ENCODE peak calls at places on chromosomes 12 and 14, in eight cellular contexts. L is pancreas; O is memory B cell; B is AML-193; X is nephron progenitor cell; N is activated effector memory CD4-positive, alpha-beta T cell treated with Interleukin-2 at 50 U/mL for 16 hours; F is GM12865; P is iPS-NIHi11. T is an unnamed sample.

GRCh38 chr14:28494196-28494595 is 272.4 kb upstream of the FOXG1 start:
- DNase-seq in L (no peak), O (no peak), B (no peak), X (no peak), N (no peak), F (no peak), P (no peak), T (no peak)

GRCh38 chr12:132275110-132275531 is 54.3 kb downstream of the GALNT9 start:
- DNase-seq in L (no peak), O (no peak), B (no peak), X (peak; percentile 56), N (no peak), F (no peak), P (peak; percentile 89), T (peak; percentile 54)

GRCh38 chr14:74575507-74575906 is 36.5 kb downstream of the LTBP2 start:
- DNase-seq in L (no peak), O (no peak), B (no peak), X (no peak), N (no peak), F (no peak), P (no peak), T (no peak)

GRCh38 chr12:48340891-48341290 is 9.8 kb downstream of the ZNF641 start:
- DNase-seq in L (no peak), O (no peak), B (no peak), X (no peak), N (no peak), F (no peak), P (no peak), T (no peak)

GRCh38 chr12:19826988-19827550 is 387.8 kb downstream of the AEBP2 start:
- DNase-seq in L (no peak), O (no peak), B (no peak), X (no peak), N (no peak), F (no peak), P (no peak), T (no peak)

GRCh38 chr14:56002876-56003625 is 115.2 kb upstream of the PELI2 start:
- DNase-seq in L (no peak), O (no peak), B (no peak), X (no peak), N (peak; percentile 3), F (no peak), P (no peak), T (no peak)

GRCh38 chr12:93982847-93983315 is 165.5 kb upstream of the PLXNC1 start:
- DNase-seq in L (no peak), O (no peak), B (no peak), X (no peak), N (no peak), F (no peak), P (no peak), T (no peak)

GRCh38 chr12:107906719-107907118 is 132.2 kb downstream of the ASCL4 start:
- DNase-seq in L (no peak), O (no peak), B (no peak), X (no peak), N (no peak), F (no peak), P (no peak), T (no peak)

GRCh38 chr14:95361373-95362179 is 41.9 kb upstream of the CLMN start:
- DNase-seq in L (peak; percentile 79), O (peak; percentile 54), B (no peak), X (peak; percentile 35), N (no peak), F (peak; percentile 70), P (peak; percentile 87), T (peak; percentile 17)

GRCh38 chr12:68538722-68539614 is 71.7 kb upstream of the RAP1B start:
- DNase-seq in L (no peak), O (no peak), B (peak; percentile 31), X (no peak), N (peak; percentile 18), F (peak; percentile 56), P (peak; percentile 69), T (peak; percentile 56)